ENCODE peak calls at places on chromosomes 16 and 17, in four cellular contexts. G is AG09309, K is natural killer cell, S is Peyer's patch. J is an unnamed sample.

GRCh38 chr16:28264656-28265055 is 27.7 kb upstream of the SBK1 start:
- DNase-seq in G (no peak), K (no peak), S (no peak), J (no peak)

GRCh38 chr16:30910427-30911029 is 12.8 kb upstream of the FBXL19 start:
- DNase-seq in G (no peak), K (no peak), S (no peak), J (no peak)

GRCh38 chr16:88870608-88871348 is 4.3 kb upstream of the PABPN1L start:
- DNase-seq in G (no peak), K (no peak), S (peak; percentile 24), J (no peak)

GRCh38 chr16:69930117-69930776 is 20.9 kb upstream of the CLEC18A start:
- DNase-seq in G (no peak), K (peak; percentile 20), S (peak; percentile 40), J (no peak)

GRCh38 chr16:11386791-11387546 is 41.7 kb downstream of the RMI2 start:
- DNase-seq in G (no peak), K (no peak), S (no peak), J (no peak)

GRCh38 chr16:67260426-67261063 is 11.8 kb downstream of the SLC9A5 start:
- DNase-seq in G (no peak), K (no peak), S (no peak), J (no peak)

GRCh38 chr16:78515421-78515820 is 416.0 kb downstream of the WWOX start:
- DNase-seq in G (no peak), K (no peak), S (no peak), J (no peak)

GRCh38 chr17:78430892-78431691 is 52.6 kb downstream of the PGS1 start:
- DNase-seq in G (no peak), K (no peak), S (no peak), J (no peak)

GRCh38 chr16:49341706-49342105 is 31.9 kb upstream of the C16orf78 start:
- DNase-seq in G (no peak), K (no peak), S (no peak), J (no peak)

GRCh38 chr17:74840500-74840899 is 19.2 kb downstream of the GRIN2C start:
- DNase-seq in G (no peak), K (no peak), S (no peak), J (no peak)

GRCh38 chr17:74842146-74842598 is 17.5 kb downstream of the GRIN2C start:
- DNase-seq in G (no peak), K (no peak), S (no peak), J (no peak)

GRCh38 chr17:74840989-74841666 is 18.6 kb downstream of the GRIN2C start:
- DNase-seq in G (no peak), K (no peak), S (peak; percentile 36), J (no peak)

GRCh38 chr17:74843352-74843627 is 16.4 kb downstream of the GRIN2C start:
- DNase-seq in G (no peak), K (no peak), S (no peak), J (no peak)

DNA sequence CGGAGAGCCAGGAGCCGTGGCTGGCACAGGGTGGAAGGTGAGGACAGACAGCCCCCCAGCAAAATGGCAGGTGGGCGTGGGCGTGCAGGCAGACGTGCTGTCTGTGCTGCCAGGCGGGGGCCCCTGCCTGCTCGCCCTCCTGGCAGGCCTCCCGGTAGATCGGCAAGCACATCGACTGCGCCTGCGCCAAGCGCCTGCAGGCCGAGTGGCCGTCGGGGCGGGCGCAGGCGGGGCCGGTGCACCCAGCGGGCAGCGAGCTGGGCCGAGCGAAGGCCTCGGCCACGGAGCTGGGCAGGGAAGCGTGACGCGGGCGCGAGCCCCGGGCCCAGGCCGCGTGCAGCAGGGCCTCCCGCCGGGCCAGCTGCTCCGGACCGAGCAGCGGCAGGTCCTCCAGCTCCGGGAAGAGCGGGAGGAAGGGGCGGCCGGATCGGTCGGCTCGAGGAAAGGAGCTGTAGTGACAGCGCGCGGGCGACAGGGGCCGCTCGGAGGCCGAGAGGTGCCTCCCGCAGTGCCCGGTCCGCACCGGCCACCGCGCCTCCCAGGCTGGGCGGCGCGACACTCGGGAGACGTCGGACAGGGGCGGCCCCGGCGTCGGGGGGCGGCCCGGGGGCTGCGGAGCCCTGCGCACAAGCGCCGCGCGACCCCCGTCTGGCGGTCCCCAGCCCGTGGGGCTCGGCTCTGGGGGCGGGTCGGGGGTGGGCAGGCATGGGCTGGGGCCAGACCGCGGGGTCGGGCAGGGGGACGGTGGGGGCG is 16.9 kb downstream of the GRIN2C start:
- DNase-seq in G (no peak), K (no peak), S (no peak), J (no peak)
- TF ChIP-seq CTCF in G (peak; percentile 41), K (peak; percentile 46), S (peak; percentile 72), J (peak; percentile 74)

DNA sequence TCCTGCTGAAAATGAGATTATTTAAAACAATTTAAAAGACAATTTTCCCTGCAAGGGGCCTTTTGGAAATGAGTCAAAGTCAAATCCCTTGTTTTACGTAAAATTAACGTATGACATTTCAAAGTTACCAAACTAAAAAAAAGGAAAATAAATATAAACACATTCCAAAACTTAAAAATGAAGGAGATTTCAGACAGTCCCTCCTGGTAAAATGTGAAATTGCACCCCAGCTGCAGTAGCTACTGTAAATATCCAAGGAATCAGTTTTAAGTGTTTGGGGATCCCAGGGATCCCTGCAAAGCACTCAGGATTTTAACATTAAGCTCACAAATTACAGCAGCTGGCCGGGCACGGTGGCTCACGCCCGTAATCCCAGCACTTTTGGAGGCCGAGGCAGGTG is 63.3 kb downstream of the NXN start:
- DNase-seq in G (no peak), K (no peak), S (no peak), J (no peak)
- TF ChIP-seq CTCF in G (no peak), K (no peak), S (no peak), J (peak; percentile 64)

DNA sequence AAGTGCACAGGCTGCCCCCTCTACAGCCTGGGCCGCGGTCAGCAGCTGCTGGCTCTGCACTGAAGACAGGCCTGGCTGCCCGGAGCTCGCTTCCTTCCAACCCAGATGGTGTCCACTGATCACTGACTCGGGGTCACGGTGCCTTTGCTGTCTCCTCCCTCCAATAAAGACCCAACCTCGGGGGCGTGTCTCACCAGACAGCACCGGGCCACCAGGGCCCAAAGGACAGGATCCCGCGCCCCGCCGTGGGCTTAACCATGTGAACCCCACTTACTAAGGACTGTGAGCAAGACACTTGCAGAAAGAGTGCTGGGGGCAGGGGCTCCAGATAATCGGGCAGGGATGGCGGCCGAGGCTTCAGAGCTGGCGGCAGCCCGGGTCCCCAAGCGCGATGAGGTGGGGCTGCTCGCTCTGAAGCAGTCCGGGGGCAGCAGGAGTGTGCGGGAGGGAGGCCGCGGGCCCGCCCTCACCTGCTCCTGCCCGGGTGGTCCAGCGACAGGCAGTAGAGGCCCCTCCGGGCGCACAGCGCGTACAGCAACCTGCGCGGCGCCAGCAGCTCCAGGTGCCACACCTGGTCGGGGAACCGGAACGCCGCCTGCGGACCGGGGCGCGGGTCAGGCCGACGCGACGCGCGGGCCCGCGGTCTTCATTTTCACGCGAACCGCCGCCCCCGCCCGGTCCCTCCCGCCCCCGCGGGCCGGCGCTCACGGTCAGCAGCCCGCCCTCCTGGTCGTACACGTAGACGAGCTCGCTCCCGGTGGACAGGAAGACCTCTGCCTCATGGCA is 502 bp downstream of the FAAP100 start:
- DNase-seq in G (no peak), K (no peak), S (peak; percentile 33), J (no peak)
- TF ChIP-seq CTCF in G (no peak), K (no peak), S (no peak), J (no peak)

DNA sequence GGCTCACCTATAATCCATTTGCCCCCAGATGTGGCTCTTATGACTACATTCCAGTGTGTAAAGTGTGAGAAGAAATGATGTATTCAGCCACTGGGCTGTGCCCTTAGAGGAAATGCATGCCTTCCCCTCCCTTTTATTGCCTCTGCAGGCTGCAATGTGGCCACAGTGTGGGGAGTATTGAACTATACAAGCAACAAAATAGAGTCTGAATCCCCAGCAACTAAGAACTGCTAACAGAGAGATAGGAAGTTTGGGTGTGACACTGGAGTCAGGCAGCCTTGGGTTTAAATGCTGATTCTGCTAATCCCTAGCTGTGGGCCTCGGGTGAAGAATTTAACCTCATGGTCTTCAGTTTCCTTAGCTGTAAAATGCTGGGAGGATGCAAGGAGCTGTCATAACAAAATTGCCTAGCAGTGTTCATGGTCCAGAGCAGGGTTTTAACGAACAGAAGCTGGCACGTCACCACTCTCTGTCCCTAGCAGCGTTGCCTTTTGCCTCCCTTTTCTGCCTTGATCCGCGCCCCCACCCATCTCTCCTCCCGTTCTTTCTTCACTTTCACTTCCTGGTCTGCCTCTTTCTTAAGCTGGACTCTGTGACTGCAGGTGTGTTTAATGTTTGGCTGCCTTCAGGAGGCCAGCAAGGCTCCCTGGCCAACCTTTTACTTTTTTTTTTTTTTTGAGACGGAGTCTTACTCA is 50.4 kb downstream of the KPNA2 start:
- DNase-seq in G (no peak), K (no peak), S (peak; percentile 50), J (no peak)
- TF ChIP-seq CTCF in G (no peak), K (no peak), S (peak; percentile 34), J (no peak)

GRCh38 chr16:64981568-64982281 is 140.1 kb downstream of the CDH11 start:
- DNase-seq in G (no peak), K (no peak), S (no peak), J (no peak)

GRCh38 chr16:64983226-64983625 is 138.6 kb downstream of the CDH11 start:
- DNase-seq in G (no peak), K (no peak), S (no peak), J (no peak)

GRCh38 chr16:64989050-64989449 is 132.8 kb downstream of the CDH11 start:
- DNase-seq in G (no peak), K (no peak), S (no peak), J (no peak)

GRCh38 chr16:64982581-64982980 is 139.3 kb downstream of the CDH11 start:
- DNase-seq in G (peak; percentile 48), K (no peak), S (no peak), J (no peak)

GRCh38 chr16:64983983-64984382 is 137.9 kb downstream of the CDH11 start:
- DNase-seq in G (peak; percentile 57), K (no peak), S (no peak), J (no peak)
- TF ChIP-seq CTCF in G (peak; percentile 79), K (no peak), S (no peak), J (peak; percentile 70)

GRCh38 chr16:24149102-24149501 is 107.0 kb upstream of the CACNG3 start:
- DNase-seq in G (no peak), K (no peak), S (no peak), J (no peak)
- TF ChIP-seq CTCF in G (no peak), K (no peak), S (no peak), J (no peak)

DNA sequence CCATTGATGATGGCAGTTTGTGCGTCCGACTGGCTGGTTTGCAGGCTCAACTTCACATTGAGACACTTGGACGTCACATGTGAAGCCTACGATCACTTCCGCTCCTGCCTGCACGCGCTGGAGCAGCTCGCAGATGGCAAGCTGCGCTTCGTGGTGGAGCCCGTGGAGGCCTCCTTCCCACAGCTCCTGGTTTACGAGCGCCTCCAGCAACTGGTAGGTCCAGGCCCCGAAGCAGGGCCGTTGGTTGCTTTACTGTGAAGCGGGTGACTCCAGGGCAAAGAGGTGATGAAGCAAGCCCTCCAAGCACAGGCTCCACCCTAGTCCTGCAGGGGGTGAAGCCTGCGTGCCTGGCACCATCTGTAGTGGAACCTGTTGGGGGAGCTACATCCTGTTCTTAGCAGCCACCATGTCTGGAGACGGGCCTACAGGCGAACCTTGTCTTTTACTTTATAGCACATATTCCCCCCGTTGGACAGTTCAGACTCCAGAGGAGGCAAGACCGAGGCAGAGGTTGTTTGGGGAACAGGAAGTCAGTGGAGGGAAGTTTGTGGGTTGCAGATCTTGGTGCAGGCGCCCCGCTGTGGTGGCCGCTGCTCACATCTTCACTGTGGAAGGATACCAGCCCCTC is 23.1 kb downstream of the METTL22 start:
- DNase-seq in G (no peak), K (no peak), S (peak; percentile 18), J (no peak)
- TF ChIP-seq CTCF in G (no peak), K (no peak), S (no peak), J (no peak)

DNA sequence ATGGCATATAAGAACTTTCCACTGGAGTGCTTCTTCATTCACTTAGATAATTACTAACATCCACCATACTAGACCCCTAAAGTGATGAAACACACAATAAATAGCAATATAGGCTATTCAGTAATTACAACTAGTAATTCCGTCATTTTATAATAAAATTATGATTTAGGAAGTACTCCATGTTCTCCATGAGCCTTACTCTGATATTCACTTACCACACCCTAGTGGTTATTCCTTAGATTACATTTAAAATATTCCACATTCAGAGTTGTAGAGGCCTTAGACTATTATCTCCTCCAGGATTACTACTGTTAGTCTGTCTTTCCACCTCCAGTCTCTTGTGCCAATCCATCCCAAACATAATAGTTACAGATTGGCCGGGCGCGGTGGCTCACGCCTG is 62.4 kb downstream of the STH start:
- DNase-seq in G (no peak), K (no peak), S (no peak), J (no peak)
- TF ChIP-seq CTCF in G (peak; percentile 12), K (peak; percentile 48), S (peak; percentile 48), J (peak; percentile 69)